ENCODE peak calls at places on chromosome 3, in five cellular contexts. T is IMR-90, G is neuronal stem cell, C is mesendoderm, N is mesenchymal stem cell. W is an unnamed sample.
A peak's percentile ranks its signal among the peaks of the same experiment; 100 is the strongest.

GRCh38 chr3:128585974-128586373 is 64.6 kb downstream of the RPN1 start:
- DNase-seq in G (no peak), C (peak; percentile 58), T (peak; percentile 34), N (no peak), W (no peak)

GRCh38 chr3:27728195-27729087 is 6.3 kb upstream of the EOMES start:
- DNase-seq in N (no peak), T (no peak), C (peak; percentile 95), G (no peak), W (peak; percentile 93)

GRCh38 chr3:39978293-39978692 is 168.9 kb downstream of the MYRIP start:
- DNase-seq in N (no peak), G (no peak), C (no peak), T (no peak), W (no peak)

GRCh38 chr3:71721002-71721401 is 4.2 kb downstream of the EIF4E3 start:
- DNase-seq in C (no peak), N (no peak), G (no peak), T (no peak), W (no peak)

GRCh38 chr3:134342269-134342668 is 32.0 kb downstream of the AMOTL2 start:
- DNase-seq in T (no peak), N (no peak), G (no peak), C (no peak), W (no peak)

GRCh38 chr3:146449584-146449983 is 19.8 kb downstream of the PLSCR2 start:
- DNase-seq in T (no peak), C (no peak), G (no peak), N (no peak), W (no peak)

GRCh38 chr3:126451511-126451910 is 24.2 kb downstream of the ZXDC start:
- DNase-seq in G (no peak), C (no peak), T (no peak), N (no peak), W (no peak)

GRCh38 chr3:171328419-171329082 is 131.7 kb downstream of the TNIK start:
- DNase-seq in N (no peak), G (no peak), C (peak; percentile 87), T (no peak), W (peak; percentile 45)

GRCh38 chr3:169243122-169243521 is 420.4 kb downstream of the MECOM start:
- DNase-seq in T (peak; percentile 10), N (peak; percentile 39), C (no peak), G (no peak), W (no peak)

GRCh38 chr3:108159865-108160264 is 62.4 kb downstream of the IFT57 start:
- DNase-seq in C (no peak), G (no peak), N (no peak), T (peak; percentile 66), W (no peak)

GRCh38 chr3:139601191-139601961 is 61.8 kb upstream of the RBP1 start:
- DNase-seq in T (no peak), N (no peak), C (no peak), G (no peak), W (no peak)

GRCh38 chr3:150370129-150370602 is 37.9 kb upstream of the TSC22D2 start:
- DNase-seq in C (peak; percentile 96), G (peak; percentile 63), N (peak; percentile 97), T (peak; percentile 97), W (peak; percentile 57)

GRCh38 chr3:127671523-127672428 is 976 bp upstream of the ABTB1 start:
- DNase-seq in T (no peak), G (no peak), C (no peak), N (no peak), W (no peak)

GRCh38 chr3:44439499-44440295 is 37.8 kb downstream of the ZNF445 start:
- DNase-seq in N (peak; percentile 99), T (peak; percentile 61), C (no peak), G (no peak), W (no peak)

GRCh38 chr3:71057526-71057894 is 526.0 kb downstream of the FOXP1 start:
- DNase-seq in N (no peak), T (peak; percentile 50), C (no peak), G (no peak), W (no peak)

GRCh38 chr3:112357888-112358287 is 24.9 kb downstream of the CD200 start:
- DNase-seq in G (no peak), C (no peak), T (no peak), N (no peak), W (no peak)

GRCh38 chr3:32818431-32819085 is 761 bp downstream of the TRIM71 start:
- DNase-seq in N (no peak), C (no peak), T (no peak), G (no peak), W (no peak)

GRCh38 chr3:145936986-145937385 is 224.0 kb downstream of the PLOD2 start:
- DNase-seq in T (no peak), C (no peak), N (peak; percentile 3), G (no peak), W (no peak)

GRCh38 chr3:67312205-67312604 is 314.1 kb downstream of the KBTBD8 start:
- DNase-seq in C (peak; percentile 5), G (no peak), N (no peak), T (no peak), W (no peak)
- H2BK120ac ChIP-seq in C (no peak overlapping the region), G (no peak overlapping the region), N (no peak overlapping the region), T (no peak overlapping the region), W (no peak overlapping the region)

DNA sequence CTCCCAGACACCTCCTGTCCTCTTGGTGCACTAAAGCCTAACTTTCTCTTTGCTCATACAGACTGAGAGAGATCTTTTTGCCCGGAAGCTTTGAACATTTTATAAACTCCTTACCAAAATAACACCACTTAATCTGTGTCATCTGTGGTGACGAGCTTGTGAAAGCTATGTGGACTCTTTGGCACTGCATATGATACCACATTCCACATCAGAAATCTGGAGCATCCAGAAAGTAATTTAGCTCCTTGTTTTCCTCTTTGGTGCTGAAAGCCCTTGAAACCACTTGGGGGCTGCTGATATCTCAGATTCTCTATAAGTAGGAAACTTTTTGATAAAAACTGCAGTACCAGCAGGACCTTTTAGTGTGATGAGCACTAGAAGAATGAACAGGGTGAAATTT is 128.3 kb downstream of the ALCAM start:
- DNase-seq in T (peak; percentile 22), N (no peak), G (no peak), C (peak; percentile 43), W (no peak)
- H2BK120ac ChIP-seq in T (no peak overlapping the region), N (no peak overlapping the region), G (no peak overlapping the region), C (no peak overlapping the region), W (no peak overlapping the region)

GRCh38 chr3:174425422-174425821 is 433.7 kb upstream of the NAALADL2 start:
- DNase-seq in T (no peak), N (no peak), G (no peak), C (no peak), W (no peak)
- H2BK120ac ChIP-seq in T (no peak overlapping the region), N (no peak overlapping the region), G (no peak overlapping the region), C (no peak overlapping the region), W (no peak overlapping the region)

GRCh38 chr3:8421711-8422110 is 79.9 kb upstream of the LMCD1 start:
- DNase-seq in G (no peak), C (no peak), T (no peak), N (no peak), W (no peak)

GRCh38 chr3:8421267-8421666 is 80.4 kb upstream of the LMCD1 start:
- DNase-seq in T (no peak), N (no peak), G (no peak), C (peak; percentile 57), W (no peak)

GRCh38 chr3:8416965-8417364 is 84.7 kb upstream of the LMCD1 start:
- DNase-seq in T (peak; percentile 12), N (peak; percentile 38), G (no peak), C (peak; percentile 60), W (peak; percentile 43)

GRCh38 chr3:8423307-8423706 is 78.3 kb upstream of the LMCD1 start:
- DNase-seq in N (no peak), G (no peak), C (no peak), T (no peak), W (no peak)

GRCh38 chr3:8420613-8421012 is 81.0 kb upstream of the LMCD1 start:
- DNase-seq in G (no peak), T (no peak), C (peak; percentile 31), N (no peak), W (no peak)
- H2BK120ac ChIP-seq in G (no peak overlapping the region), T (no peak overlapping the region), C (no peak overlapping the region), N (no peak overlapping the region), W (no peak overlapping the region)

DNA sequence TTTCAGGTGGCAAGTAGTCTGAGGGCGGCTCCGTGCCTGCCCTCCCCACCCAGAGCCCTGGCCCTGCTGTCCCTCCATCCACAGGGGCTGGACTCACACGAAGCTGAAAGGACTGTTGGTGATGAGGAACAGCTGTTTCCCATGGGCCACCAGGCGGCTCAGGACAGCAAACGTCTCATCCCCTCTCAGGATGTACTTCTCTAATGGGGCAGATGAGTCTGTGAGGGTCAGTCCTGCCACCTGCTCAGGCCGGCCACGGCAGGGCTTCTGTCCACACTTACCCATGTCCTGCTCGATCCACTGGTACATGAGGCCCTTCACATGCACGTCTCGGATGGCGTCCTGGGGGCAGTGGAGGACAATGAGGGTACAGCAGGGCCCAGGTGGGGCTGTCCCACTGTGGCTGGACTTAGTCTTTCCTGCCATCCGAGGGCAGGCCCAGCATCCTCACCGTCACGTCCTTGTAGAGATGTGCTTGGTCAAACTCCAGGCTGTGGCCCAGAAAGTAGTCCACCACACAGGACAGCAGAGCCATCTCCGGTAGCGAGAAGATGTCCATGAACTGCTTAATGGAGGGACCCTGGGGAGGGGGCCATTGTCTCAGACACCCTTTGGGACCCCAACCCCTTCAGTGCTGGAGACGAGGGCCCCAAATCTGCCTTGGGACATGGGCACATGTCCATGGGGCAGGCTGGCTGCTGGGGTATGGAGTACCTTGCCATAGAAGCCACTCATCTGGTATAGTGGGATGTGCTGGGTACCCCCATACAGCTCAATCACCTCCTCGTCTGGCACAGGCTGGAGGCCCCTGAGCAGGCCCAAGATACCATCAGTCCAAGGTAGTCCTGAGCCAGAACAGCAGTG is 5.7 kb downstream of the NT5DC2 start:
- DNase-seq in T (no peak), G (no peak), C (no peak), N (no peak), W (no peak)
- H2BK120ac ChIP-seq in T (no peak overlapping the region), G (no peak overlapping the region), C (no peak overlapping the region), N (no peak overlapping the region), W (no peak overlapping the region)

GRCh38 chr3:42734263-42734860 is 31.8 kb upstream of the HHATL start:
- DNase-seq in G (no peak), C (no peak), T (no peak), N (no peak), W (peak; percentile 27)
- H2BK120ac ChIP-seq in G (no peak overlapping the region), C (no peak overlapping the region), T (no peak overlapping the region), N (no peak overlapping the region), W (no peak overlapping the region)